ENCODE peak calls at places on chromosomes 5 and 9, in eight cellular contexts. O is endodermal cell, R is K562, N is endothelial cell of umbilical vein, M is heart right ventricle, F is adrenal gland, I is fibroblast of lung, C is IMR-90. Z is an unnamed sample.

GRCh38 chr5:163105456-163105855 is 331.9 kb upstream of the CCNG1 start:
- DNase-seq in N (no peak), M (no peak), O (no peak), F (no peak), C (no peak), R (no peak), I (no peak), Z (peak; percentile 18)

GRCh38 chr9:127805620-127806019 is 2.9 kb downstream of the FPGS start:
- DNase-seq in F (no peak), C (no peak), N (peak; percentile 55), O (peak; percentile 94), R (peak; percentile 38), I (peak; percentile 36), M (no peak), Z (no peak)

GRCh38 chr9:35749515-35750255 is 598 bp downstream of the RGP1 start:
- DNase-seq in M (no peak), C (no peak), F (no peak), O (peak; percentile 82), I (no peak), N (peak; percentile 60), R (no peak), Z (no peak)

GRCh38 chr5:157857821-157858526 is 971 bp downstream of the CLINT1 start:
- DNase-seq in N (peak; percentile 35), R (peak; percentile 27), M (no peak), I (peak; percentile 17), F (no peak), O (no peak), C (peak; percentile 21), Z (no peak)

GRCh38 chr9:12775373-12775962 is 648 bp downstream of the LURAP1L start:
- DNase-seq in C (no peak), F (no peak), O (no peak), N (no peak), I (no peak), R (no peak), M (peak; percentile 27), Z (no peak)

GRCh38 chr9:91899611-91900010 is 50.4 kb downstream of the ROR2 start:
- DNase-seq in O (no peak), R (no peak), M (no peak), F (no peak), I (no peak), N (no peak), C (no peak), Z (no peak)

GRCh38 chr9:83622433-83622813 is 520 bp upstream of the IDNK start:
- DNase-seq in I (no peak), C (no peak), N (no peak), M (no peak), R (no peak), F (no peak), O (no peak), Z (no peak)

GRCh38 chr5:68033961-68034581 is 181.5 kb upstream of the PIK3R1 start:
- DNase-seq in F (no peak), O (no peak), N (peak; percentile 15), I (peak; percentile 39), C (peak; percentile 54), R (no peak), M (peak; percentile 15), Z (no peak)

GRCh38 chr9:133127340-133127981 is 6.4 kb upstream of the RALGDS start:
- DNase-seq in F (peak; percentile 75), I (no peak), O (no peak), R (no peak), M (no peak), N (no peak), C (no peak), Z (no peak)

GRCh38 chr9:84258371-84258770 is 82.2 kb downstream of the SLC28A3 start:
- DNase-seq in R (no peak), F (no peak), I (no peak), O (no peak), C (no peak), N (no peak), M (no peak), Z (no peak)

GRCh38 chr5:139064613-139065012 is 133.6 kb downstream of the SIL1 start:
- DNase-seq in F (no peak), I (no peak), N (no peak), R (no peak), M (no peak), O (peak; percentile 29), C (no peak), Z (no peak)

GRCh38 chr9:78242041-78242440 is 6.2 kb downstream of the CEP78 start:
- DNase-seq in M (no peak), I (peak; percentile 11), F (no peak), C (peak; percentile 12), O (no peak), R (no peak), N (no peak), Z (no peak)

GRCh38 chr5:87390576-87391199 is 22.0 kb downstream of the CCNH start:
- DNase-seq in R (no peak), O (no peak), N (no peak), I (peak; percentile 14), F (no peak), C (peak; percentile 54), M (no peak), Z (no peak)

GRCh38 chr5:96752341-96753016 is 55.3 kb downstream of the ERAP1 start:
- DNase-seq in M (no peak), O (no peak), C (peak; percentile 69), R (peak; percentile 50), N (peak; percentile 71), I (peak; percentile 82), F (peak; percentile 33), Z (no peak)

GRCh38 chr9:110173322-110173642 is 34.7 kb downstream of the C9orf152 start:
- DNase-seq in M (no peak), O (no peak), C (no peak), R (no peak), F (no peak), I (no peak), N (no peak), Z (no peak)

GRCh38 chr9:123883634-123884033 is 46.3 kb downstream of the DENND1A start:
- DNase-seq in N (no peak), R (no peak), M (no peak), F (no peak), I (peak; percentile 11), O (no peak), C (peak; percentile 37), Z (no peak)

GRCh38 chr5:127941646-127942045 is 141.9 kb upstream of the SLC12A2 start:
- DNase-seq in N (no peak), R (no peak), O (no peak), I (no peak), M (no peak), C (no peak), F (no peak), Z (no peak)
- TF ChIP-seq CTCF in N (no peak), R (no peak), O (no peak), I (no peak), M (no peak), C (no peak), F (no peak), Z (no peak)

DNA sequence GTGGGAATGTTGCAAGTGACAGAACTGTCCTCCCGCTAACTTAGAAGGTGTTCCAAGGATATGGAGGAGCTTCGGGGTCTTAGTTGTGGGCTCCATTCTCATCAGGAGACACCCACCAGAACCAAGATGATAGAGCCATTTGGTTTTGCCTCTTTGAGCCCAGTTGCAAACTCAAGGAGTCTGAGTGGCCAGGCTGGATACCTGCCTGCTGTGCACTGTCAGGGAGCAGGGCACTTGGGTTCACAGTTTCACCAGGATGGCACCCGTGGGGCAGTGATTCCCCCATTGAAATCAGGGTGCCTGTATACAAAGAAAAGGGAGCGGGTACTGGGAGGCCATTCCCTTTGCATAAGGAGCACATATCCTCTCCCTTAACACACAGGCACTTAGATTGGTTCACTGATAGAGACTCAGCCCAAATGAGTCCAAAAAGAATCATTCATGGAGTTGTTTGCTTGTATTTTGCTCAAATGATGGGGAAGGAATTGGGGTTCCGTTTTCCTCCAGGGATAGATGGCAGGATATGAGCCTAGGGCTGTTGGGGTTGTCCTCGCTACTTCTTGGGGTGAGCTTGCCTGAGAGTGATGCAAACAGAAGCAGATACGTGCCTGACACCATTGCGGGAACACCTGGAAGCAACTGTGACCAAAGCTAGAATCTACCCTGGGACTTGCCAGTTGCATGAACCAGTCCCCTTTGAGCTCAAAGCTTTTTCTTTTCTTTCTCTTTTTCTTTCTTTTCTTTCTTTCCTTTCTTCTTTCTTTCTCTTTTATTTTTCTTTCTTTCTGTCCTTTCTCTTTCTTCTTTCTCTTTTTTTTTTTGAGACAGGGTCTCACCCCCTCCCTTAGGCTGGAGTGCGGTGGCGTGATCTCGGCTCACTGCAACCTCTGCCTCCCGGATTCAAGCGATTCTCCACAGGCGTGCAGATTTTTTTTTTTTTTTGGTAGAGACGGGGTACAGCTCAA is 1.3 kb upstream of the PRR7 start:
- DNase-seq in N (no peak), M (no peak), F (no peak), O (no peak), C (no peak), R (no peak), I (no peak), Z (no peak)
- H3K4me3 ChIP-seq in N (no peak overlapping the region), M (no peak overlapping the region), F (no peak overlapping the region), O (no peak overlapping the region), C (no peak overlapping the region), R (peak overlapping the region; percentile 62), I (no peak overlapping the region), Z (no peak overlapping the region)

GRCh38 chr5:104126980-104127379 is 564.4 kb upstream of the NUDT12 start:
- DNase-seq in O (no peak), N (no peak), R (no peak), M (no peak), C (no peak), F (no peak), I (no peak), Z (no peak)
- TF ChIP-seq CTCF in O (no peak), N (no peak), R (no peak), M (no peak), C (no peak), F (no peak), I (no peak), Z (no peak)

DNA sequence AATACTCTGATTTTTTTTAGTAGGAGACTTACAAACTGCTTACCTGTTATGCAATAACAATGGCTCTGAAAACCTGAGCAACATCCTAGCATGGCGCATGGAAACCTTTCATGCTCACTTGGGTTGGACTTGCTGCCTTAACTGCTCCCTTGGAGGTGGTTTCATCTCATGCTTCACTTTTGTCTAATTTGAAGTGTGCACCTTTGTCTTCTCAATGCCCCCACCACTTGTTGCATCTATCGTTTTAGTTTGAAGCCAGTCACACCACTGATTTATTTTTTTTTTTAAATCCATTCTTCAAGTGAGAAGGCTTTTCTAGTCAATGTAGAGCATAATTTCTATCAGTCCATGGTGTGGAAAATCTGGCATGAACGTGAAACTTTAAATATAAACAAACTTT is 63.2 kb downstream of the CFAP90 start:
- DNase-seq in F (no peak), I (no peak), C (no peak), O (no peak), N (no peak), R (no peak), M (no peak), Z (no peak)
- H3K4me3 ChIP-seq in F (no peak overlapping the region), I (no peak overlapping the region), C (no peak overlapping the region), O (no peak overlapping the region), N (no peak overlapping the region), R (no peak overlapping the region), M (no peak overlapping the region), Z (no peak overlapping the region)

DNA sequence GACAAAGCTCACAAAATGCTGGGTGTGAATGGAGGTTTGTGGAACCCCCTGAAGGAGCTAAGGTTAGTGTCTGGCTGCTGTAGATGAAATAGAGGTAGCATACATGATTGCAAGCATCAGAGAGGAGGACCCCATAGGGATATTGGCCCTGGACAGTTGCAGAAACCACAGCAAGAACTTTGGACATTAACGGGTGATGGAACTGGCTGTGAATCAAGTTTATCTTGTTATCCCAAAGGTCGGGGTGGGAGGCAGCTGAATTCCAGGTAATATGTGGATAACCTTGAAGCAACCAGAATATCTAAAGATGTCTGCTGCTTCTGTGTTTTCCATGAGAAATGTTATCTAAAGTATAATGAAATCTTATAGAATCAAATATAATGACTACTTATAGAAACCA is 447.7 kb downstream of the ZSWIM6 start:
- DNase-seq in I (no peak), M (no peak), C (no peak), R (no peak), N (no peak), F (no peak), O (no peak), Z (no peak)
- TF ChIP-seq CTCF in I (no peak), M (no peak), C (no peak), R (no peak), N (no peak), F (no peak), O (no peak), Z (no peak)